ENCODE peak calls at places on chromosomes 16 and 17, in nine cellular contexts. One of them, this sample, is unnamed.

GRCh38 chr17:18920911-18921441 is 31.0 kb upstream of the SLC5A10 start:
- DNase-seq in tibial artery: no peak
- DNase-seq in heart right ventricle: no peak
- DNase-seq in left lung: no peak
- DNase-seq in IMR-90: peak; percentile 24
- DNase-seq in K562: no peak
- DNase-seq in lung: no peak
- DNase-seq in GM12878: peak; percentile 66
- DNase-seq in adrenal gland: peak; percentile 31
- DNase-seq in this sample: no peak

GRCh38 chr17:43983515-43984411 is 20.7 kb upstream of the NAGS start:
- DNase-seq in tibial artery: no peak
- DNase-seq in heart right ventricle: peak; percentile 26
- DNase-seq in left lung: peak; percentile 83
- DNase-seq in IMR-90: no peak
- DNase-seq in K562: peak; percentile 79
- DNase-seq in lung: no peak
- DNase-seq in GM12878: no peak
- DNase-seq in adrenal gland: peak; percentile 9
- DNase-seq in this sample: peak; percentile 68

GRCh38 chr17:43545383-43545632 is 832 bp downstream of the ETV4 start:
- DNase-seq in tibial artery: no peak
- DNase-seq in heart right ventricle: peak; percentile 29
- DNase-seq in left lung: peak; percentile 85
- DNase-seq in IMR-90: peak; percentile 18
- DNase-seq in K562: no peak
- DNase-seq in lung: peak; percentile 46
- DNase-seq in GM12878: no peak
- DNase-seq in adrenal gland: no peak
- DNase-seq in this sample: no peak

GRCh38 chr17:45983614-45984310 is 15.3 kb upstream of the STH start:
- DNase-seq in tibial artery: no peak
- DNase-seq in heart right ventricle: no peak
- DNase-seq in left lung: no peak
- DNase-seq in IMR-90: no peak
- DNase-seq in K562: no peak
- DNase-seq in lung: no peak
- DNase-seq in GM12878: no peak
- DNase-seq in adrenal gland: no peak
- DNase-seq in this sample: no peak

GRCh38 chr17:44360826-44361225 is 2.8 kb downstream of the FAM171A2 start:
- DNase-seq in tibial artery: no peak
- DNase-seq in heart right ventricle: no peak
- DNase-seq in left lung: peak; percentile 31
- DNase-seq in IMR-90: peak; percentile 68
- DNase-seq in K562: peak; percentile 38
- DNase-seq in lung: no peak
- DNase-seq in GM12878: no peak
- DNase-seq in adrenal gland: no peak
- DNase-seq in this sample: no peak

GRCh38 chr17:19264277-19264676 is 27.1 kb downstream of the EPN2 start:
- DNase-seq in tibial artery: no peak
- DNase-seq in heart right ventricle: no peak
- DNase-seq in left lung: no peak
- DNase-seq in IMR-90: no peak
- DNase-seq in K562: no peak
- DNase-seq in lung: no peak
- DNase-seq in GM12878: no peak
- DNase-seq in adrenal gland: no peak
- DNase-seq in this sample: no peak

GRCh38 chr16:75238132-75238852 is 13.1 kb downstream of the BCAR1 start:
- DNase-seq in tibial artery: peak; percentile 96
- DNase-seq in heart right ventricle: peak; percentile 79
- DNase-seq in left lung: no peak
- DNase-seq in IMR-90: peak; percentile 91
- DNase-seq in K562: no peak
- DNase-seq in lung: no peak
- DNase-seq in GM12878: no peak
- DNase-seq in adrenal gland: peak; percentile 94
- DNase-seq in this sample: peak; percentile 96

GRCh38 chr16:84593825-84594724 is 23.8 kb downstream of the COTL1 start:
- DNase-seq in tibial artery: no peak
- DNase-seq in heart right ventricle: no peak
- DNase-seq in left lung: peak; percentile 89
- DNase-seq in IMR-90: no peak
- DNase-seq in K562: peak; percentile 86
- DNase-seq in lung: peak; percentile 55
- DNase-seq in GM12878: peak; percentile 99
- DNase-seq in adrenal gland: peak; percentile 39
- DNase-seq in this sample: no peak

GRCh38 chr17:67613961-67614360 is 103.8 kb upstream of the NOL11 start:
- DNase-seq in tibial artery: peak; percentile 1
- DNase-seq in heart right ventricle: no peak
- DNase-seq in left lung: no peak
- DNase-seq in IMR-90: no peak
- DNase-seq in K562: no peak
- DNase-seq in lung: no peak
- DNase-seq in GM12878: no peak
- DNase-seq in adrenal gland: no peak
- DNase-seq in this sample: no peak

GRCh38 chr17:4940625-4941021 is 555 bp downstream of the RNF167 start:
- DNase-seq in tibial artery: no peak
- DNase-seq in heart right ventricle: peak; percentile 33
- DNase-seq in left lung: peak; percentile 84
- DNase-seq in IMR-90: no peak
- DNase-seq in K562: no peak
- DNase-seq in lung: no peak
- DNase-seq in GM12878: no peak
- DNase-seq in adrenal gland: no peak
- DNase-seq in this sample: no peak

GRCh38 chr17:6610011-6610410 is 30.5 kb downstream of the KIAA0753 start:
- DNase-seq in tibial artery: no peak
- DNase-seq in heart right ventricle: no peak
- DNase-seq in left lung: no peak
- DNase-seq in IMR-90: peak; percentile 11
- DNase-seq in K562: no peak
- DNase-seq in lung: no peak
- DNase-seq in GM12878: no peak
- DNase-seq in adrenal gland: no peak
- DNase-seq in this sample: no peak

GRCh38 chr16:71914802-71915201 is 19.5 kb downstream of the IST1 start:
- DNase-seq in tibial artery: no peak
- DNase-seq in heart right ventricle: no peak
- DNase-seq in left lung: no peak
- DNase-seq in IMR-90: no peak
- DNase-seq in K562: no peak
- DNase-seq in lung: no peak
- DNase-seq in GM12878: no peak
- DNase-seq in adrenal gland: no peak
- DNase-seq in this sample: no peak

GRCh38 chr17:39097159-39097519 is 54.3 kb downstream of the PLXDC1 start:
- DNase-seq in tibial artery: no peak
- DNase-seq in heart right ventricle: no peak
- DNase-seq in left lung: no peak
- DNase-seq in IMR-90: no peak
- DNase-seq in K562: no peak
- DNase-seq in lung: no peak
- DNase-seq in GM12878: no peak
- DNase-seq in adrenal gland: no peak
- DNase-seq in this sample: no peak

GRCh38 chr17:63850401-63850800 is 7.9 kb upstream of the SMARCD2 start:
- DNase-seq in tibial artery: no peak
- DNase-seq in heart right ventricle: no peak
- DNase-seq in left lung: no peak
- DNase-seq in IMR-90: no peak
- DNase-seq in K562: peak; percentile 42
- DNase-seq in lung: no peak
- DNase-seq in GM12878: no peak
- DNase-seq in adrenal gland: no peak
- DNase-seq in this sample: peak; percentile 56

GRCh38 chr16:72934661-72935403 is 113.1 kb downstream of the ZFHX3 start:
- DNase-seq in tibial artery: no peak
- DNase-seq in heart right ventricle: no peak
- DNase-seq in left lung: no peak
- DNase-seq in IMR-90: no peak
- DNase-seq in K562: no peak
- DNase-seq in lung: no peak
- DNase-seq in GM12878: no peak
- DNase-seq in adrenal gland: peak; percentile 64
- DNase-seq in this sample: peak; percentile 74

DNA sequence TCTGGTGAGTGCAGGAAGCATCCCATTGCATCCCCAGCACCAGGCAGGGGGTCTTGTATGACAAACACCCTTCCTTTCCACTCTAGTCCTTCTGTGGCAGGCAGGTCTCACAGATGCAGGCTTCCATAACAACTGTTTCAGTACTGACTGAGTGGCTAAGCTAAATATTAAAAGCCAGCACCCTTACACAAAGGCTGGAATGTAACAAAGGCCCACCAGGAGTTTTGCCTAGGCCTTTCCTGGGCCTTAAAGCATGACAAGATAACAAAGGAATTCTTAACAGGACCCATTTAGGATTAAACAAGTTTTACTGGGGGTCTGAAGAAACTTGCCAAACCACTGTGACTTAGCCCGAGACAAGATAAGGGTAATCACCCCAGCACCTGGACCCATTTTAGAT is 228.9 kb upstream of the RPL38 start:
- DNase-seq in tibial artery: no peak
- DNase-seq in heart right ventricle: no peak
- DNase-seq in left lung: no peak
- DNase-seq in IMR-90: no peak
- DNase-seq in K562: no peak
- DNase-seq in lung: no peak
- DNase-seq in GM12878: no peak
- DNase-seq in adrenal gland: no peak
- DNase-seq in this sample: no peak
- H3K4me1 ChIP-seq in tibial artery: no peaks in the 10 kb centered on the region
- H3K4me1 ChIP-seq in heart right ventricle: no peaks in the 10 kb centered on the region
- H3K4me1 ChIP-seq in left lung: peaks cover 9% of the 10 kb centered on the region
- H3K4me1 ChIP-seq in IMR-90: no peaks in the 10 kb centered on the region
- H3K4me1 ChIP-seq in K562: peaks cover 5% of the 10 kb centered on the region
- H3K4me1 ChIP-seq in lung: no peaks in the 10 kb centered on the region
- H3K4me1 ChIP-seq in GM12878: no peaks in the 10 kb centered on the region
- H3K4me1 ChIP-seq in adrenal gland: no peaks in the 10 kb centered on the region
- H3K4me1 ChIP-seq in this sample: no peaks in the 10 kb centered on the region

DNA sequence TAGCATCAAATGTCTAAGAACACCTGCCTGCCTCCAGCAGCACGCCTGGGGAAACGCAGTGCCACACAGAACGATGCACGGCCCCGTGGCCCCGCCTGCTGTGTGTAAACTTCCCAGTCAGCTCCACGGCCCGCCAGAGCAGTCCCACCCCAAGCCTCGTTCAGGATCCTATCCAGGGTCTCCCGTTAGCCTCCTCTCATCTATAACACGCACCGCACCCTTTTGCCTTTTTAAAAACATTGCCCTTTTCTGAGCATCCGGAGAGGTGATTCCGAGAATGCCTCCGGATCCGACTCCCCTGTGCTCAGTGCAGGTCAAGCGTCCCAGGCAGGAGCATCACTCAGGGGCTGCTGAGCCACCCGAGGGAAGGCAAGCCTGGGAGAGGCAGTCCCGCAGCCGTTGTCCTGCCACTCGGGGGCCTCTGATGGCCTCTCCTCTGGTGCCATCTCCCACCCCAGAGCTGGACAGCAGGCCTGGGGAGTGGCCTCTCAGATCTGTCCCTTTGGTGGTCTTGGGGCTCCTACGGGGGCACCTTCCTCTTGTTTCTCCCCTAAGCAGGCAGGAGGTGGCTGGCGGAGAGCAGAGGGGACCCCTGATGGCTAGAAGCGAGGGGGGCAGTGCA is 38.0 kb upstream of the SLC38A10 start:
- DNase-seq in tibial artery: no peak
- DNase-seq in heart right ventricle: no peak
- DNase-seq in left lung: peak; percentile 61
- DNase-seq in IMR-90: no peak
- DNase-seq in K562: no peak
- DNase-seq in lung: no peak
- DNase-seq in GM12878: no peak
- DNase-seq in adrenal gland: no peak
- DNase-seq in this sample: no peak
- H3K4me1 ChIP-seq in tibial artery: peaks cover 37% of the 10 kb centered on the region
- H3K4me1 ChIP-seq in heart right ventricle: peaks cover 20% of the 10 kb centered on the region
- H3K4me1 ChIP-seq in left lung: peaks cover 44% of the 10 kb centered on the region
- H3K4me1 ChIP-seq in IMR-90: peaks cover 17% of the 10 kb centered on the region
- H3K4me1 ChIP-seq in K562: peaks cover 14% of the 10 kb centered on the region
- H3K4me1 ChIP-seq in lung: peaks cover 18% of the 10 kb centered on the region
- H3K4me1 ChIP-seq in GM12878: peaks cover 6% of the 10 kb centered on the region
- H3K4me1 ChIP-seq in adrenal gland: peaks cover 36% of the 10 kb centered on the region
- H3K4me1 ChIP-seq in this sample: peaks cover 42% of the 10 kb centered on the region

DNA sequence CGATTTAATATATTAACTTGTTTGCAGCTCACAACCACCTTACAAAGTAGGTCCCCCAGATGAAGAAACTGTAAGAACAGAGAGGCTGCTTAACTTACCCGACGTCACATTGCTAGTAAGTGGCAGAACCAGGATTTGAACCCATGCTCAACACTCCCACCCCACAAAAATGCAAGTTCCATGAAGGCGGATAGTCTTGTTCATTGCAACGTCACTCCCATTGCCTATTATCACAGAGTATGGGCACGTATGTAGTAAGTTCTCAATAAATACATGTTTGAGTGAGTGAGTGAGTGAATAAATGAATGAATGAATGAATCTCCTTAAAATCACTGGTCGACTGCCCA is 1.1 kb downstream of the USP31 start:
- DNase-seq in tibial artery: no peak
- DNase-seq in heart right ventricle: no peak
- DNase-seq in left lung: no peak
- DNase-seq in IMR-90: no peak
- DNase-seq in K562: no peak
- DNase-seq in lung: no peak
- DNase-seq in GM12878: no peak
- DNase-seq in adrenal gland: no peak
- DNase-seq in this sample: no peak
- H3K4me1 ChIP-seq in tibial artery: peaks cover 36% of the 10 kb centered on the region
- H3K4me1 ChIP-seq in heart right ventricle: peaks cover 41% of the 10 kb centered on the region
- H3K4me1 ChIP-seq in left lung: peaks cover 41% of the 10 kb centered on the region
- H3K4me1 ChIP-seq in IMR-90: peaks cover 5% of the 10 kb centered on the region
- H3K4me1 ChIP-seq in K562: peaks cover 8% of the 10 kb centered on the region
- H3K4me1 ChIP-seq in lung: peaks cover 8% of the 10 kb centered on the region
- H3K4me1 ChIP-seq in GM12878: no peaks in the 10 kb centered on the region
- H3K4me1 ChIP-seq in adrenal gland: peaks cover 37% of the 10 kb centered on the region
- H3K4me1 ChIP-seq in this sample: no peaks in the 10 kb centered on the region

DNA sequence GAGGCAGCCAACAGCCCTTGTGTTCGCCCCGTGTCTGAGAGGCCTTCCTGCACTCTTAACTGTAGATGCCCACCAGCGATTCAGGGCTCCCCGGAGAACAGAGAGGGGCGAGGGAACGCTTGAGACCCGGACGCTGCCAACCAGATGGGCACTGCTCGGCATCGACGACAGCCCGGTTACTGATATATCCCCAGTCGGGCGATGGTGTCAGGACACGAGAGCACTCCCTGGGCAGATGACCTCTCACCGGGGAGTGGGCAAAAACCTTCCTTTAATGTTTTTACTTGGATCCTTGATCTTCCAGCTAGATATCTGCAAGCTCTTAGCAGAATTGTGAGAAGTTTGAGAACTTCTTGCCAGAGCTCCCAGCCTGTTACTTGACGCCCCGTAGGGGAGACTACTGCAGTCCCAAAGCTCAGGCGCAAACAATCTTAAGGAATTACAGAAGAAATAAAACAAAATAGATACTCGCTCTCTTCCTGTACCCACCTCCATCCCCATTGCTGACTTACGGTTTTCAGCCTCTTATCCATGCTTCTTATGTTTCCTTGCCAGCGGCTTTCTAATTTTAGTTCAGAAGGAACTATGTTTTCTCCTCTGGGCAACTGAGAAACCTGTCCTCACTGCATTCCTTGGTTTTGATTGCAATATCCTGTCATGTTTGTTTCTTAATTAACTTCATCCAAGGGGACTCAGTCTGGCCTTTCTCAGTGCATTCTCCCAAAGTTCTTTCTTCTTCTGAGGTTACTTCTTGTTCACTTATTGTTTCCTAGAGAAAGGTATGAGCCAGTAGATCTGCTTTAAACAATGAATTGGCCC is 845 bp downstream of the SP2 start:
- DNase-seq in tibial artery: no peak
- DNase-seq in heart right ventricle: no peak
- DNase-seq in left lung: no peak
- DNase-seq in IMR-90: peak; percentile 7
- DNase-seq in K562: peak; percentile 21
- DNase-seq in lung: no peak
- DNase-seq in GM12878: no peak
- DNase-seq in adrenal gland: no peak
- DNase-seq in this sample: no peak
- H3K4me1 ChIP-seq in tibial artery: peaks cover 61% of the 10 kb centered on the region
- H3K4me1 ChIP-seq in heart right ventricle: peaks cover 51% of the 10 kb centered on the region
- H3K4me1 ChIP-seq in left lung: peaks cover 55% of the 10 kb centered on the region
- H3K4me1 ChIP-seq in IMR-90: peaks cover 1% of the 10 kb centered on the region
- H3K4me1 ChIP-seq in K562: peaks cover 23% of the 10 kb centered on the region
- H3K4me1 ChIP-seq in lung: peaks cover 6% of the 10 kb centered on the region
- H3K4me1 ChIP-seq in GM12878: peaks cover 9% of the 10 kb centered on the region
- H3K4me1 ChIP-seq in adrenal gland: peaks cover 31% of the 10 kb centered on the region
- H3K4me1 ChIP-seq in this sample: peaks cover 33% of the 10 kb centered on the region

This sample was measured in sigmoid colon.